ENCODE peak calls at places on chromosome 13, in eight cellular contexts. I is T-cell, T is NCI-H82, S is hypothalamus, H is colonic mucosa, L is hippocampal formation, N is brain microvascular endothelial cell, O is NCI-H1092 treated with DMSO at 0.1 percent for 48 hours. B is an unnamed sample.

GRCh38 chr13:30727491-30728350 is 7.6 kb upstream of the ALOX5AP start:
- DNase-seq in I (no peak), H (no peak), S (no peak), O (no peak), L (no peak), N (no peak), T (peak), B (no peak)

GRCh38 chr13:51822106-51822840 is 18.3 kb upstream of the DHRS12 start:
- DNase-seq in H (no peak), O (no peak), L (no peak), T (peak), I (no peak), S (no peak), N (no peak), B (no peak)

GRCh38 chr13:35704331-35704730 is 227.8 kb upstream of the MAB21L1 start:
- DNase-seq in H (no peak), T (no peak), L (no peak), O (no peak), N (no peak), I (no peak), S (no peak), B (no peak)

GRCh38 chr13:110042253-110042652 is 255.9 kb upstream of the IRS2 start:
- DNase-seq in O (no peak), T (no peak), L (no peak), S (no peak), H (no peak), N (no peak), I (no peak), B (no peak)

GRCh38 chr13:26052136-26052736 is 420 bp upstream of the SHISA2 start:
- DNase-seq in L (no peak), T (peak), H (no peak), O (no peak), I (no peak), S (no peak), N (no peak), B (no peak)

GRCh38 chr13:105962080-105962479 is 573.4 kb downstream of the EFNB2 start:
- DNase-seq in S (no peak), O (no peak), H (no peak), I (no peak), T (no peak), N (no peak), L (no peak), B (no peak)

GRCh38 chr13:22325761-22326160 is 654.9 kb downstream of the FGF9 start:
- DNase-seq in O (no peak), T (no peak), I (no peak), N (no peak), H (no peak), S (no peak), L (no peak), B (no peak)

GRCh38 chr13:111549464-111549863 is 229.0 kb downstream of the TEX29 start:
- DNase-seq in L (no peak), N (no peak), H (no peak), O (no peak), S (no peak), I (no peak), T (no peak), B (no peak)

GRCh38 chr13:43776680-43777079 is 10.1 kb downstream of the ENOX1 start:
- DNase-seq in N (peak), I (no peak), H (no peak), L (no peak), S (no peak), T (peak), O (no peak), B (no peak)

GRCh38 chr13:105611424-105611823 is 924.0 kb downstream of the EFNB2 start:
- DNase-seq in I (no peak), T (no peak), O (no peak), N (peak), S (no peak), L (no peak), H (no peak), B (no peak)

GRCh38 chr13:112118451-112119064 is 51.6 kb downstream of the SOX1 start:
- DNase-seq in T (no peak), L (no peak), I (no peak), O (no peak), N (no peak), H (no peak), S (no peak), B (no peak)

GRCh38 chr13:31912641-31913401 is 118.8 kb upstream of the FRY start:
- DNase-seq in N (no peak), S (no peak), O (no peak), L (no peak), T (peak), I (no peak), H (no peak), B (no peak)

GRCh38 chr13:33033361-33033812 is 17.2 kb downstream of the KL start:
- DNase-seq in T (peak), I (peak), N (no peak), O (no peak), L (no peak), H (no peak), S (no peak), B (no peak)

GRCh38 chr13:61045197-61045596 is 370.5 kb downstream of the PCDH20 start:
- DNase-seq in N (no peak), H (no peak), L (no peak), I (no peak), T (no peak), S (no peak), O (no peak), B (no peak)

B was measured in globus pallidus.